ENCODE peak calls at places on chromosome 12, in six cellular contexts. Y, A, Q, H, P and W are unnamed samples. For H3K4me1 and H3K9me3, the result is how much of the 10 kb centered on the place peaks cover.

GRCh38 chr12:58906917-58907316 is 13.4 kb downstream of the LRIG3 start:
- DNase-seq in P (no peak), Q (no peak), A (no peak), H (no peak), Y (no peak), W (no peak)

GRCh38 chr12:38316391-38317129 is at the start of gene ALG10B:
- DNase-seq in Q (peak), P (peak), Y (peak), H (peak), A (peak), W (peak)

GRCh38 chr12:98369601-98370000 is 145.8 kb upstream of the TMPO start:
- DNase-seq in A (no peak), Q (no peak), H (no peak), P (no peak), Y (no peak), W (no peak)

GRCh38 chr12:56119361-56119796 is 1.3 kb downstream of the ZC3H10 start:
- DNase-seq in A (peak), Y (peak), P (no peak), Q (no peak), H (peak), W (peak)

GRCh38 chr12:52832451-52832850 is 1.7 kb downstream of the KRT79 start:
- DNase-seq in Y (no peak), A (no peak), H (no peak), Q (no peak), P (no peak), W (peak)

GRCh38 chr12:76919388-76920181 is 40.8 kb upstream of the CSRP2 start:
- DNase-seq in Q (no peak), A (no peak), Y (no peak), H (no peak), P (no peak), W (no peak)

GRCh38 chr12:4009979-4010704 is 136.9 kb upstream of the PARP11 start:
- DNase-seq in P (no peak), Y (no peak), H (no peak), A (no peak), Q (no peak), W (no peak)

GRCh38 chr12:50720085-50720484 is 43.8 kb upstream of the ATF1 start:
- DNase-seq in H (no peak), A (no peak), P (no peak), Q (no peak), Y (no peak), W (no peak)

GRCh38 chr12:50642035-50642451 is 121.9 kb upstream of the ATF1 start:
- DNase-seq in A (no peak), Q (no peak), H (no peak), P (no peak), Y (no peak), W (no peak)

GRCh38 chr12:122825773-122826724 is 9.2 kb upstream of the HIP1R start:
- DNase-seq in P (no peak), Y (no peak), Q (no peak), H (no peak), A (no peak), W (no peak)

GRCh38 chr12:110269622-110270124 is 11.4 kb upstream of the ATP2A2 start:
- DNase-seq in Q (no peak), P (no peak), A (no peak), Y (no peak), H (peak), W (peak)

GRCh38 chr12:1628671-1629337 is at the start of gene WNT5B:
- DNase-seq in Y (no peak), Q (no peak), P (no peak), A (no peak), H (no peak), W (no peak)

GRCh38 chr12:50252977-50253376 is 30.3 kb downstream of the LIMA1 start:
- DNase-seq in A (no peak), P (no peak), H (no peak), Q (no peak), Y (no peak), W (no peak)

GRCh38 chr12:40137252-40137651 is 31.4 kb upstream of the SLC2A13 start:
- DNase-seq in A (no peak), Y (no peak), P (no peak), Q (no peak), H (no peak), W (no peak)

GRCh38 chr12:94798107-94798506 is 147.8 kb upstream of the TMCC3 start:
- DNase-seq in H (no peak), Y (no peak), Q (no peak), P (no peak), A (no peak), W (no peak)

GRCh38 chr12:47554046-47554653 is 151.7 kb downstream of the RPAP3 start:
- DNase-seq in Y (no peak), Q (no peak), H (no peak), P (no peak), A (no peak), W (no peak)

GRCh38 chr12:107522692-107523477 is 162.7 kb upstream of the PWP1 start:
- DNase-seq in A (no peak), Y (no peak), Q (no peak), H (no peak), P (no peak), W (no peak)

GRCh38 chr12:13436182-13436581 is 239.7 kb downstream of the EMP1 start:
- DNase-seq in Q (no peak), P (no peak), A (no peak), H (no peak), Y (no peak), W (no peak)

GRCh38 chr12:48296586-48297396 is 53.9 kb downstream of the ZNF641 start:
- DNase-seq in A (peak), H (peak), Q (peak), P (peak), Y (peak), W (no peak)

GRCh38 chr12:54549774-54550451 is 512 bp downstream of the PDE1B start:
- DNase-seq in H (no peak), Q (no peak), Y (no peak), A (no peak), P (peak), W (no peak)

GRCh38 chr12:117980621-117981020 is 11.8 kb upstream of the KSR2 start:
- DNase-seq in H (no peak), P (no peak), Q (no peak), Y (no peak), A (no peak), W (no peak)

GRCh38 chr12:4308334-4308960 is 12.6 kb upstream of the TIGAR start:
- DNase-seq in P (no peak), A (no peak), Y (no peak), Q (no peak), H (no peak), W (peak)

GRCh38 chr12:2101359-2101758 is 48.6 kb downstream of the CACNA1C start:
- DNase-seq in Q (no peak), H (no peak), P (no peak), A (no peak), Y (no peak), W (no peak)

GRCh38 chr12:111616177-111616623 is 17.1 kb upstream of the ATXN2 start:
- DNase-seq in A (no peak), Q (no peak), Y (no peak), P (no peak), H (no peak), W (no peak)

GRCh38 chr12:131621701-131622421 is 89.0 kb upstream of the SFSWAP start:
- DNase-seq in H (no peak), Q (no peak), A (no peak), Y (no peak), P (no peak), W (no peak)

GRCh38 chr12:2287589-2287988 is 234.8 kb downstream of the CACNA1C start:
- DNase-seq in H (no peak), A (no peak), Y (no peak), Q (no peak), P (no peak), W (no peak)

GRCh38 chr12:110335481-110336045 is 54.5 kb downstream of the ATP2A2 start:
- DNase-seq in A (no peak), P (no peak), Q (no peak), H (no peak), Y (no peak), W (no peak)

GRCh38 chr12:6202846-6203245 is 2.6 kb downstream of the CD9 start:
- DNase-seq in Y (no peak), P (no peak), A (no peak), H (no peak), Q (no peak), W (no peak)
- H3K4me1 ChIP-seq in Y (under half), P (under half), A (under half), H (under half), Q (under half), W (half or more)

DNA sequence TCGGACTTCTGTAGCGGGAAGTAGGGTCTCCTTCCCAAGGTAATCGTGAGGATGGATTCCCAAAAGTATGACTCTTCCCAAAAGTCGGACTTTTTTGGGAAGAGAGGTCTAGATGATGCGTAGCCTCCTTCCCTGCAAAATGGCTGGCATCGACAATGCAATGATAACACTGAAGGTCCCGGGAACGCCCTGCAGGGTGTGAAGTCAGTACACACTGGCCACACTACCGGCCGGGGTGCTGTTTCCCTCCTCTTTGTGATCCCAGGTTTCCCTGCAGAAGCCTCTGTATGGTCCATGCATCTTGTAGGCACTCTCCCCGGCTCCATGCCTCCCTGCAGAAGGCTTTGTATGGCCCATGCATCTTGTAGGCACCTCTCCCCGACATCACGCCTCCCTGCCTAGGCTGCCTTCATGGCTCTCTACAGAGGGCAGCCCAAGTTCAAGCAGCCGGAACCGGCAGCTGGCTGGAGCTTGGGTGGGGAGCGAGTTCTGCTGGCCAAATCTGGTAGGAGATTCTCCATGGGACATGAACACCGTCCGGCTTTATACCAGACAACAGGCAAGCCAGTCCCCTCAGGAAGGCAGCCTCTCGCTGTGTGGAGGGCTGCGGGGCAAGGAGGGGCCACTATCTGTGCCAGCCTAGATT is 23.3 kb downstream of the FZD10 start:
- DNase-seq in P (no peak), Y (no peak), H (no peak), Q (no peak), A (no peak), W (no peak)
- H3K27ac ChIP-seq in P (no peak), Y (no peak), H (no peak), Q (no peak), A (no peak), W (no peak)

DNA sequence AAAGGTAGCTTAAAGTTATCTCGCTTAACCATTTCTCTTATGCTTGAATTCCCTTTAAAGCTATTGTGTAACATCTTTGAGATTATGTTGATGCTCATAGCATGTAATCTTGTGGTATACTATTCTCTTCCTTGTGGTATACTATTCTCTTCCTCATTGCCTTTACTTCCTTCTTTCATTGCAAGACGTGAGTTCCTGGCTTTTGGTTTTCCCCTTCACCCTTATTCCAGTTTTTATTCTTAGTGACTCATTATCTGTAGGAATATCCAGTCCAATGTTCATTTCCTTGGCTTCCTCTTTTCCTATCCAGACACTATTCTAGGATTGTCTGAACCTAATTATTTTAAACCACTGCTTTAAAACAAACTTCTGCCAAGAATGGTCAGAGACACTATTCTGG is 564.0 kb downstream of the CCER1 start:
- DNase-seq in P (no peak), H (no peak), Q (no peak), A (no peak), Y (no peak), W (no peak)
- H3K9me3 ChIP-seq in P (under half), H (under half), Q (under half), A (under half), Y (under half), W (under half)

DNA sequence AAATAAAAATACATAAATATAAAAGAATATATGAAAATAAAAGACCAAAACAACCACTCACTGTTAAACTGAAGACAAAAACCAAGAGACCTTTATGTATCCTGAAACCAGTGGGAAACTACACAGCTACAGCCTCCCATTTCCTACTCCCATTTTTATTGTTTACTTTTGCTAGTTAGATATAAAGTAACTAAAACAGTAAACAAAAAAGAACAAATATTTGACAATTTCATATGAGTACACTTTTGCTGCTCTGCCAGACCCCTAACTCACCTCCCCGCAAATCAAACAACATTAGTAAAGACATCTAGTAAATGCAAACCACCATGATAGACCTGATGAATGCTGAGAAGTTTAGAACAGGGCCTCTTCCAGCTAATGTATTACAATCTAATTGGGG is 97.1 kb downstream of the BCL2L14 start:
- DNase-seq in Y (no peak), Q (no peak), A (no peak), P (no peak), H (no peak), W (no peak)
- H3K4me1 ChIP-seq in Y (under half), Q (under half), A (under half), P (under half), H (under half), W (under half)

GRCh38 chr12:23771230-23771949 is 178.1 kb downstream of the SOX5 start:
- DNase-seq in H (no peak), P (no peak), A (peak), Q (no peak), Y (no peak), W (no peak)
- H3K27ac ChIP-seq in H (no peak), P (no peak), A (peak), Q (no peak), Y (no peak), W (no peak)

GRCh38 chr12:34294137-34294536 is 271.8 kb downstream of the ALG10 start:
- DNase-seq in P (peak), Q (no peak), H (no peak), A (no peak), Y (no peak), W (no peak)

GRCh38 chr12:34292736-34293625 is 270.7 kb downstream of the ALG10 start:
- DNase-seq in Y (no peak), H (peak), A (no peak), P (peak), Q (peak), W (no peak)

GRCh38 chr12:34296143-34297041 is 274.1 kb downstream of the ALG10 start:
- DNase-seq in H (no peak), Y (no peak), Q (no peak), A (no peak), P (peak), W (no peak)

GRCh38 chr12:34295366-34296142 is 273.3 kb downstream of the ALG10 start:
- DNase-seq in Y (no peak), Q (no peak), A (no peak), P (peak), H (no peak), W (no peak)

GRCh38 chr12:34294671-34295365 is 272.5 kb downstream of the ALG10 start:
- DNase-seq in H (peak), Q (no peak), Y (no peak), P (peak), A (no peak), W (no peak)
- H3K9me3 ChIP-seq in H (under half), Q (under half), Y (under half), P (under half), A (half or more), W (under half)

DNA sequence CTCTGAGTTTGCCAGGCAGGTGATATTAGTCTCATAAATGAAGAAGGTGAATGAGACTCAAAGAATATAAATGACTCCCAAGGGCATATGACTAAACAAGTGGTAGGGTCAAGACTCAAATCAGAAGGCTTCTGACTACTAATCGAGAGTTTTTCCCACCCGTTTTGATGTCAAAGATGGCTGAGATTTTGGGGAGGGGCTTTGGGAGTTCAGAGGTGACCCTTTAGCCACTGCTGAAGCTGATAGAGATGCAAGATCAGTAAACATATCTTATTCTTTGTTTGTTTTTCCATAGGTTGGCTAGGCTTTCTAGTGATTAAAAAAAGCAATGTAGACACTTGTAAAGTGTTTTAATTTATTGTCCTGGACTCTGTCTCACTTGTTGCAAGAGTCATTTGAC is 239.6 kb upstream of the PLEKHG7 start:
- DNase-seq in Y (no peak), Q (no peak), P (no peak), H (no peak), A (no peak), W (no peak)
- H3K4me1 ChIP-seq in Y (under half), Q (under half), P (under half), H (under half), A (under half), W (under half)